ENCODE peak calls at places on chromosome 17, in six cellular contexts. M is stomach, K is ascending aorta, W is A549, U is uterus, C is IMR-90. E is an unnamed sample.

GRCh38 chr17:71023631-71024030 is 854.3 kb downstream of the KCNJ2 start:
- DNase-seq in M (no peak), K (no peak), W (no peak), U (no peak), C (no peak), E (peak)

GRCh38 chr17:27560668-27561067 is 70.3 kb upstream of the LGALS9 start:
- DNase-seq in M (peak), K (no peak), W (no peak), U (peak), C (peak), E (no peak)

GRCh38 chr17:43360376-43360738 is 38.4 kb upstream of the ARL4D start:
- DNase-seq in M (peak), K (peak), W (peak), U (peak), C (peak), E (no peak)

GRCh38 chr17:1997587-1998425 is 27.3 kb downstream of the RTN4RL1 start:
- DNase-seq in M (peak), K (no peak), W (peak), U (no peak), C (no peak), E (no peak)

GRCh38 chr17:11240041-11240801 is 792 bp upstream of the SHISA6 start:
- DNase-seq in M (peak), K (no peak), W (no peak), U (no peak), C (no peak), E (no peak)

GRCh38 chr17:50318551-50319310 is 27.2 kb upstream of the XYLT2 start:
- DNase-seq in M (no peak), K (no peak), W (no peak), U (no peak), C (peak), E (no peak)

GRCh38 chr17:52297230-52298010 is 138.9 kb upstream of the CA10 start:
- DNase-seq in M (no peak), K (no peak), W (peak), U (no peak), C (no peak), E (no peak)

GRCh38 chr17:27499451-27500265 is 43.4 kb downstream of the KSR1 start:
- DNase-seq in M (no peak), K (no peak), W (no peak), U (no peak), C (no peak), E (no peak)

GRCh38 chr17:78380370-78380769 is 1.9 kb downstream of the PGS1 start:
- DNase-seq in M (no peak), K (no peak), W (no peak), U (no peak), C (no peak), E (no peak)

GRCh38 chr17:74987418-74987908 is at the start of gene CDR2L:
- DNase-seq in M (peak), K (peak), W (peak), U (peak), C (peak), E (peak)

GRCh38 chr17:72588961-72589360 is 468.1 kb downstream of the SOX9 start:
- DNase-seq in M (peak), K (no peak), W (peak), U (no peak), C (peak), E (no peak)

GRCh38 chr17:20073056-20073979 is 64.2 kb downstream of the SPECC1 start:
- DNase-seq in M (peak), K (peak), W (no peak), U (peak), C (peak), E (no peak)

GRCh38 chr17:15917439-15918027 is 27.4 kb upstream of the ADORA2B start:
- DNase-seq in M (no peak), K (no peak), W (no peak), U (no peak), C (no peak), E (peak)

GRCh38 chr17:32226881-32227280 is 38.8 kb upstream of the RHBDL3 start:
- DNase-seq in M (no peak), K (no peak), W (no peak), U (no peak), C (no peak), E (no peak)

GRCh38 chr17:7380855-7381683 is at the start of gene TNK1:
- DNase-seq in M (peak), K (peak), W (no peak), U (peak), C (no peak), E (peak)

GRCh38 chr17:39617446-39618251 is 9.1 kb upstream of the PPP1R1B start:
- DNase-seq in M (peak), K (peak), W (peak), U (peak), C (peak), E (peak)

GRCh38 chr17:66548158-66548557 is 245.7 kb downstream of the PRKCA start:
- DNase-seq in M (no peak), K (no peak), W (no peak), U (no peak), C (no peak), E (no peak)

GRCh38 chr17:58329808-58330543 is 1.4 kb upstream of the TSPOAP1 start:
- DNase-seq in M (no peak), K (no peak), W (no peak), U (no peak), C (no peak), E (no peak)

GRCh38 chr17:2027528-2028233 is 2.3 kb upstream of the DPH1 start:
- DNase-seq in M (no peak), K (no peak), W (no peak), U (no peak), C (no peak), E (no peak)

GRCh38 chr17:65171753-65172152 is 34.6 kb downstream of the RGS9 start:
- DNase-seq in M (no peak), K (no peak), W (no peak), U (no peak), C (no peak), E (no peak)

GRCh38 chr17:64095144-64095882 is 34.6 kb downstream of the ERN1 start:
- DNase-seq in M (peak), K (no peak), W (no peak), U (no peak), C (no peak), E (no peak)

GRCh38 chr17:53543363-53543927 is 279.3 kb upstream of the KIF2B start:
- DNase-seq in M (no peak), K (no peak), W (no peak), U (no peak), C (no peak), E (no peak)

GRCh38 chr17:82215095-82215971 is 2.7 kb upstream of the CCDC57 start:
- DNase-seq in M (no peak), K (no peak), W (peak), U (no peak), C (no peak), E (peak)

GRCh38 chr17:40345161-40346034 is 19.1 kb downstream of the GJD3 start:
- DNase-seq in M (peak), K (peak), W (peak), U (peak), C (peak), E (peak)

GRCh38 chr17:71260366-71260765 is 860.5 kb upstream of the SOX9 start:
- DNase-seq in M (no peak), K (no peak), W (no peak), U (no peak), C (peak), E (no peak)

GRCh38 chr17:49090885-49091594 is 41.5 kb upstream of the B4GALNT2 start:
- DNase-seq in M (no peak), K (no peak), W (no peak), U (no peak), C (no peak), E (peak)

GRCh38 chr17:82314721-82315605 is 2.4 kb downstream of the CD7 start:
- DNase-seq in M (no peak), K (no peak), W (no peak), U (no peak), C (no peak), E (no peak)

GRCh38 chr17:57004944-57005579 is 27.1 kb downstream of the SCPEP1 start:
- DNase-seq in M (peak), K (no peak), W (peak), U (no peak), C (no peak), E (no peak)

GRCh38 chr17:34386925-34387550 is 24.0 kb upstream of the CCL1 start:
- DNase-seq in M (no peak), K (peak), W (no peak), U (no peak), C (peak), E (no peak)

GRCh38 chr17:31413081-31413799 is 21.8 kb downstream of the RAB11FIP4 start:
- DNase-seq in M (no peak), K (no peak), W (no peak), U (no peak), C (no peak), E (no peak)

GRCh38 chr17:13931752-13932477 is 137.4 kb upstream of the COX10 start:
- DNase-seq in M (peak), K (peak), W (no peak), U (peak), C (peak), E (peak)

GRCh38 chr17:9241371-9241712 is 220.0 kb downstream of the NTN1 start:
- DNase-seq in M (peak), K (peak), W (no peak), U (peak), C (no peak), E (peak)

GRCh38 chr17:9644910-9645751 is at the start of gene USP43:
- DNase-seq in M (peak), K (no peak), W (peak), U (no peak), C (no peak), E (peak)

DNA sequence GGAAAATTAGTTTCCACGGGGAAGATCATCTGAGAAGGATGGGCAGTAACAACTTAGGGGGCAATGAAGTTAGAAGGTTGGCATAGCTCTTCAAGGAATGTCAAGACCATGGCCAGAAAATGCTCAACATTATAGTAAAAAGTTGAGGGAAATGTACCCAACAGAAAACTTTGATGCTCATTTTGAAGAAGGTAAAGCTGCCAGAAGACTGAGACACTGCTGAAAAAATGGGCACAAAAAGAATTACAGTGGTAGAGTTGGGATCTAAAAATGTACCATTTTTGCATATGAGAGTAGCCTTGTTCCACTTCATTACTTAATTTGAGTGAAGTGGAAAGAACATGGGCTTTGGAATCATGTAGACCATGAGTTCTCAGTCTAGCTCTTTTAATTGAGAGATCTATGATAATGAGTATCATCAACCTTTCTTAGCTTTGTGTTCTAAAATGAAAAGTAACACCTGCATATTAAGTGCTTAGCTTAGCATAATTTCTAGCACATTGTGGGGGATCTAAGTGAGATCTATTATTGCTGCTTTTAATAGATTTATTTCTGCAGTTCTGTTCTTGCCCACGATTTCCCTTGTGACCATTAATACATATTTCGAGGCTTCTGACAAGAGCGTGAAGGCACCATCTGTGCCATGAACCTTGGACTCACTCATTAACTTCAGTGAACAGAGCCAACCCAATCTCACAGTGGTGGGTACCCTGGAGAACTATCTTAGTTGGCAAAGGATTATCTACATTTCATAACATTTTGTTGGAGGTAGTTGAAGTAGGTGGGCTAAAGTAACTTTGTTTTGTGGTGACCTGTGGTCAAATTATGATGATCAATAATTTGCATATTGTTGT is 3.0 kb downstream of the NACA2 start:
- DNase-seq in M (no peak), K (no peak), W (no peak), U (no peak), C (no peak), E (no peak)
- TF ChIP-seq CTCF in M (no peak), K (no peak), W (no peak), U (no peak), C (no peak), E (no peak)

GRCh38 chr17:47846741-47847340 is 4.1 kb downstream of the SP6 start:
- DNase-seq in M (no peak), K (no peak), W (no peak), U (no peak), C (no peak), E (no peak)
- H3K4me3 ChIP-seq in M (no peak), K (no peak), W (no peak), U (no peak), C (no peak), E (no peak)

GRCh38 chr17:29612094-29612403 is 10.7 kb downstream of the CORO6 start:
- DNase-seq in M (no peak), K (no peak), W (no peak), U (no peak), C (no peak), E (no peak)

GRCh38 chr17:29614345-29615047 is 8.2 kb downstream of the CORO6 start:
- DNase-seq in M (no peak), K (no peak), W (no peak), U (no peak), C (no peak), E (no peak)

GRCh38 chr17:29613856-29614255 is 8.9 kb downstream of the CORO6 start:
- DNase-seq in M (no peak), K (no peak), W (no peak), U (no peak), C (no peak), E (no peak)

GRCh38 chr17:29612404-29613370 is 10.0 kb downstream of the CORO6 start:
- DNase-seq in M (no peak), K (no peak), W (no peak), U (no peak), C (no peak), E (no peak)

GRCh38 chr17:29613371-29613837 is 9.3 kb downstream of the CORO6 start:
- DNase-seq in M (peak), K (peak), W (no peak), U (peak), C (peak), E (peak)
- H3K27ac ChIP-seq in M (peak), K (peak), W (peak), U (no peak), C (no peak), E (no peak)

GRCh38 chr17:44400226-44400847 is 10.9 kb upstream of the ITGA2B start:
- DNase-seq in M (no peak), K (no peak), W (peak), U (no peak), C (peak), E (peak)
- TF ChIP-seq CTCF in M (peak), K (no peak), W (peak), U (peak), C (peak), E (peak)

GRCh38 chr17:5373112-5373511 is 46.4 kb downstream of the NUP88 start:
- DNase-seq in M (no peak), K (no peak), W (no peak), U (no peak), C (no peak), E (no peak)

GRCh38 chr17:5365831-5366230 is 53.6 kb downstream of the NUP88 start:
- DNase-seq in M (no peak), K (no peak), W (no peak), U (no peak), C (no peak), E (no peak)

GRCh38 chr17:5364696-5365095 is 54.8 kb downstream of the NUP88 start:
- DNase-seq in M (no peak), K (no peak), W (no peak), U (no peak), C (no peak), E (no peak)

GRCh38 chr17:5370411-5370810 is 49.1 kb downstream of the NUP88 start:
- DNase-seq in M (no peak), K (no peak), W (no peak), U (no peak), C (no peak), E (no peak)
- H3K4me3 ChIP-seq in M (no peak), K (no peak), W (no peak), U (no peak), C (no peak), E (no peak)